ENCODE peak calls at places on chromosomes 12 and 14, in five cellular contexts. X is IMR-90, U is H9, W is neuronal stem cell, L is trophoblast cell. P is an unnamed sample. For H3K4me1, the result is how much of the 10 kb centered on the place peaks cover.

GRCh38 chr12:122813310-122813713 is 21.9 kb upstream of the HIP1R start:
- DNase-seq in W (no peak), L (no peak), U (no peak), X (no peak), P (no peak)

GRCh38 chr12:71085575-71085974 is 72.2 kb downstream of the TSPAN8 start:
- DNase-seq in W (no peak), X (no peak), U (no peak), L (no peak), P (peak)

GRCh38 chr12:1670244-1670814 is 20.5 kb upstream of the ADIPOR2 start:
- DNase-seq in U (peak), X (no peak), L (peak), W (no peak), P (no peak)

GRCh38 chr12:7102582-7102981 is 6.4 kb downstream of the C1RL start:
- DNase-seq in X (no peak), L (no peak), W (no peak), U (no peak), P (no peak)

GRCh38 chr12:70005864-70006618 is 181.0 kb downstream of the MYRFL start:
- DNase-seq in U (no peak), X (no peak), L (no peak), W (no peak), P (no peak)

GRCh38 chr12:17527021-17527420 is 563.0 kb downstream of the RERGL start:
- DNase-seq in U (no peak), L (peak), W (no peak), X (no peak), P (no peak)

GRCh38 chr14:61476737-61477410 is 155.5 kb downstream of the PRKCH start:
- DNase-seq in W (no peak), X (peak), U (no peak), L (peak), P (peak)

GRCh38 chr12:95601626-95602025 is 50.4 kb upstream of the USP44 start:
- DNase-seq in X (peak), W (no peak), L (no peak), U (no peak), P (peak)

GRCh38 chr12:17352164-17352563 is 737.8 kb downstream of the RERGL start:
- DNase-seq in W (no peak), X (no peak), U (no peak), L (no peak), P (no peak)

GRCh38 chr12:62840311-62840710 is 94.6 kb downstream of the PPM1H start:
- DNase-seq in U (no peak), X (no peak), W (no peak), L (no peak), P (no peak)

GRCh38 chr12:46369095-46369473 is 3.5 kb downstream of the SLC38A2 start:
- DNase-seq in U (no peak), X (no peak), L (no peak), W (no peak), P (no peak)

GRCh38 chr12:29240441-29240840 is 91.4 kb downstream of the FAR2 start:
- DNase-seq in L (peak), U (no peak), X (no peak), W (no peak), P (no peak)
- H3K4ac ChIP-seq in L (no peak), U (no peak), X (no peak), W (no peak), P (no peak)

GRCh38 chr12:12696562-12697383 is 790 bp upstream of the GPR19 start:
- DNase-seq in X (peak), L (peak), W (peak), U (peak), P (peak)

GRCh38 chr12:12704593-12705230 is 8.7 kb upstream of the GPR19 start:
- DNase-seq in W (peak), U (peak), X (peak), L (peak), P (peak)

GRCh38 chr12:12701457-12701856 is 5.5 kb upstream of the GPR19 start:
- DNase-seq in U (peak), L (no peak), W (no peak), X (no peak), P (no peak)

GRCh38 chr12:12700249-12700648 is 4.3 kb upstream of the GPR19 start:
- DNase-seq in L (no peak), U (no peak), W (no peak), X (no peak), P (no peak)

DNA sequence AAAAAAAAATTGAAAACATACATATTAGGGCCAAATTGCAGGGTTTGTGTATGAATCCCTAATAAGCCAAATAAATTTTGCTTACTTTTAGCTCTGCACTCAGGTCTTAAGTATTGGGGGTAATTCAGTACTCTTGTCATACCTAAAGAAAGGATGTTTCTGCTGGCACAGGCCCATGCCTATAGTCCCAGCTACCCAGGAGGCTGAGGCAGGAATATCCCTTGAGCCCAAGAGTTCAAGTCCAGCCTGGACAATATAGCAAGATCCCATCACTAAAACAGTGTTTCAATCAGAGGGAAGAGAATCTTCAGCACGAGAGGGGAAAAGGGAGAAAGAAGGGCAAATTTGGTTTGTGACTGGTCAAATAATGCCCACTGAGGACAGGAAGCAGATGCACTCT is 3.4 kb upstream of the GPR19 start:
- DNase-seq in X (no peak), W (no peak), U (no peak), L (no peak), P (no peak)
- H3K4me1 ChIP-seq in X (under half), W (under half), U (under half), L (under half), P (under half)

GRCh38 chr14:87995500-87996275 is 2.7 kb upstream of the GALC start:
- DNase-seq in L (no peak), X (no peak), U (no peak), W (no peak), P (peak)

GRCh38 chr14:87994974-87995373 is 2.0 kb upstream of the GALC start:
- DNase-seq in X (no peak), W (no peak), L (no peak), U (no peak), P (peak)

GRCh38 chr14:87992720-87993484 is at the start of gene GALC:
- DNase-seq in U (peak), X (peak), L (peak), W (peak), P (peak)

GRCh38 chr14:87992349-87992719 is 648 bp downstream of the GALC start:
- DNase-seq in U (peak), X (peak), W (no peak), L (no peak), P (no peak)

GRCh38 chr14:87993485-87993809 is 465 bp upstream of the GALC start:
- DNase-seq in W (no peak), X (no peak), L (no peak), U (no peak), P (no peak)
- H3K4ac ChIP-seq in W (no peak), X (peak), L (peak), U (no peak), P (peak)

GRCh38 chr14:68688872-68689371 is 103.9 kb downstream of the ZFP36L1 start:
- DNase-seq in L (no peak), U (no peak), X (peak), W (peak), P (peak)

GRCh38 chr14:68686724-68687123 is 106.1 kb downstream of the ZFP36L1 start:
- DNase-seq in L (no peak), W (no peak), X (no peak), U (no peak), P (no peak)

GRCh38 chr14:68689426-68689825 is 103.4 kb downstream of the ZFP36L1 start:
- DNase-seq in L (no peak), U (no peak), X (no peak), W (no peak), P (no peak)

GRCh38 chr14:68686212-68686478 is 106.7 kb downstream of the ZFP36L1 start:
- DNase-seq in X (no peak), U (no peak), L (no peak), W (no peak), P (no peak)

DNA sequence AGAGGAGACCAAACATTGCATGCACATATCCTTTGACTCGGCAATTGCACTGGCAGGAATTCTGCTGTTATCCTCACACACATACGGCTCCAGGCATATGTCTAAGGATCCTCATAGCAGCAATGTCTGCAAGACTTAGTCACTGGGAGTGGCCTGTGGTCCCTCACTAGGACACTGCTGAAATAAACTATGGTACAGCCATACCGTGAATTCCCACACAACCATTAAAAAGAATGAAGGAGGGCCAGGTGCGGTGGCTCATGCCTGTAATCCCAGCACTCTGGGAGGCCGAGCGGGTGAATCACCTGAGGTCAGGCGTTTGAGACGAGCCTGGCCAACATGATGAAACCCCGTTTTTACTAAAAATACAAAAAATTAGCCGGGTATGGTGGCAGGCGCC is 105.1 kb downstream of the ZFP36L1 start:
- DNase-seq in U (no peak), X (peak), W (no peak), L (peak), P (peak)
- H3K4me1 ChIP-seq in U (under half), X (under half), W (under half), L (under half), P (under half)

GRCh38 chr12:31407562-31407961 is 81.6 kb upstream of the SINHCAF start:
- DNase-seq in X (no peak), W (no peak), L (no peak), U (no peak), P (no peak)

GRCh38 chr12:31406345-31406744 is 80.4 kb upstream of the SINHCAF start:
- DNase-seq in U (no peak), X (peak), W (no peak), L (no peak), P (no peak)

GRCh38 chr12:31405021-31405420 is 79.1 kb upstream of the SINHCAF start:
- DNase-seq in X (no peak), W (no peak), L (no peak), U (no peak), P (no peak)

GRCh38 chr12:31412292-31412801 is 86.4 kb upstream of the SINHCAF start:
- DNase-seq in L (no peak), X (no peak), U (no peak), W (no peak), P (no peak)

DNA sequence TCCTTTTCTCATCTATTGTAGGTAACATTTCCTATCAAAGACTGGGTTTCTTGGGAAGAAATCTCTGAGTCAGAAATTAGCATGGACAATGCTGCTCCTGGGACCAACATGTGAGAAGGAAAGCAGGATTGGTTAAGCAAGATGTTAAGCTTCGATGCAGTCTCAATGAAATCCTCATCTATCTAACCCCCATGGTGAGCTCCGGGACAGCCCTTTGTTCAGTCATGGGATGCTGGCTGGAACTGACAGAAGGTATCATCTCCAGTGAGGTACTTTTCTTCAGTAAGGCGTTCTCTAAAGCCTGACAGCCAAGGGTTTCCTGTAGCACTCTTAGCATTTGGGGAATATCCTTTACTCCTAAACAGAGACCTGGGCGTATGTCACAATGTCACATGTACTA is 82.8 kb upstream of the SINHCAF start:
- DNase-seq in W (no peak), X (no peak), L (no peak), U (no peak), P (no peak)
- H3K4ac ChIP-seq in W (no peak), X (no peak), L (no peak), U (no peak), P (no peak)

DNA sequence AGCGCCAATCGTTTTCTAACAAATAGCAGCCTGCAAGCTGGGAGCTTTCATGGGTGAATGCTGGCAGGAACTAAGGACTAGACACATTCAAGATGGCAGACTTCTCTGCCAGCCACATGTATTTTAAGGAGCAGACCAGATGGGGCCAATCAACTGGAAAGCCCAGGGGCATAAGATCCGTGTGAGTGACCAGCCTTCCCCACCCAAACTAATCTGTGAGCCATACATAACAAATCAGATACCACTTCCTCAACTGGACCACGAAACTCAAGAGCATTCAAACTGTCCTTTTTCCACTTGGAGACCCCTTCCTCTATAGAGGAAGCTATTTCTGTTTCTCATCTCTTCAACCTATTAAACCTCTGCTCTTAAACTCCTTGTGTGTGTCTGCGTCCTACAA is 9.7 kb downstream of the TCL1B start:
- DNase-seq in U (no peak), X (no peak), L (no peak), W (no peak), P (no peak)
- H3K4me1 ChIP-seq in U (under half), X (under half), L (under half), W (under half), P (under half)

GRCh38 chr12:3881208-3881980 is 8.2 kb upstream of the PARP11 start:
- DNase-seq in U (no peak), W (peak), L (no peak), X (no peak), P (no peak)
- H3K4ac ChIP-seq in U (no peak), W (no peak), L (no peak), X (no peak), P (no peak)